ENCODE peak calls at places on chromosomes 4 and X, in seven cellular contexts. One of them, this sample, is unnamed. For H3K36me3, the result is how much of the 10 kb centered on the place peaks cover.

GRCh38 chrX:77446840-77447239 is 349 bp upstream of the FGF16 start:
- DNase-seq in ovary: peak
- DNase-seq in cardiac muscle cell: no peak
- DNase-seq in transverse colon: no peak
- DNase-seq in prostate gland: no peak
- DNase-seq in left lung: no peak
- DNase-seq in pancreas: no peak
- DNase-seq in this sample: no peak

GRCh38 chrX:45860450-45860849 is 659.8 kb upstream of the DIPK2B start:
- DNase-seq in ovary: no peak
- DNase-seq in cardiac muscle cell: no peak
- DNase-seq in pancreas: no peak
- DNase-seq in transverse colon: no peak
- DNase-seq in left lung: no peak
- DNase-seq in prostate gland: no peak
- DNase-seq in this sample: no peak

GRCh38 chr4:82777857-82778525 is 20.6 kb downstream of the SCD5 start:
- DNase-seq in cardiac muscle cell: no peak
- DNase-seq in transverse colon: no peak
- DNase-seq in pancreas: no peak
- DNase-seq in prostate gland: no peak
- DNase-seq in ovary: no peak
- DNase-seq in left lung: no peak
- DNase-seq in this sample: no peak

GRCh38 chrX:106619797-106620196 is 8.0 kb downstream of the RADX start:
- DNase-seq in prostate gland: no peak
- DNase-seq in cardiac muscle cell: peak
- DNase-seq in transverse colon: no peak
- DNase-seq in ovary: no peak
- DNase-seq in pancreas: no peak
- DNase-seq in left lung: no peak
- DNase-seq in this sample: no peak

GRCh38 chrX:12013220-12013619 is 125.1 kb upstream of the FRMPD4 start:
- DNase-seq in cardiac muscle cell: no peak
- DNase-seq in transverse colon: no peak
- DNase-seq in pancreas: no peak
- DNase-seq in ovary: no peak
- DNase-seq in prostate gland: no peak
- DNase-seq in left lung: no peak
- DNase-seq in this sample: peak

GRCh38 chrX:10239611-10240064 is 82.9 kb downstream of the CLCN4 start:
- DNase-seq in prostate gland: no peak
- DNase-seq in cardiac muscle cell: no peak
- DNase-seq in ovary: no peak
- DNase-seq in left lung: no peak
- DNase-seq in pancreas: no peak
- DNase-seq in transverse colon: no peak
- DNase-seq in this sample: peak

GRCh38 chr4:10716163-10716562 is 31.6 kb upstream of the CLNK start:
- DNase-seq in pancreas: no peak
- DNase-seq in cardiac muscle cell: no peak
- DNase-seq in transverse colon: no peak
- DNase-seq in ovary: no peak
- DNase-seq in left lung: no peak
- DNase-seq in prostate gland: no peak
- DNase-seq in this sample: no peak

GRCh38 chr4:76533314-76533713 is 98.3 kb downstream of the SHROOM3 start:
- DNase-seq in ovary: no peak
- DNase-seq in prostate gland: no peak
- DNase-seq in left lung: no peak
- DNase-seq in transverse colon: no peak
- DNase-seq in cardiac muscle cell: no peak
- DNase-seq in pancreas: no peak
- DNase-seq in this sample: no peak

GRCh38 chr4:184450045-184450444 is 24.3 kb downstream of the IRF2 start:
- DNase-seq in cardiac muscle cell: no peak
- DNase-seq in ovary: no peak
- DNase-seq in transverse colon: no peak
- DNase-seq in pancreas: no peak
- DNase-seq in prostate gland: no peak
- DNase-seq in left lung: no peak
- DNase-seq in this sample: peak

GRCh38 chrX:71671938-71672337 is 4.6 kb downstream of the LOC101059915 start:
- DNase-seq in ovary: no peak
- DNase-seq in prostate gland: no peak
- DNase-seq in left lung: peak
- DNase-seq in pancreas: no peak
- DNase-seq in transverse colon: no peak
- DNase-seq in cardiac muscle cell: no peak
- DNase-seq in this sample: no peak

GRCh38 chr4:138650917-138651564 is 364.5 kb upstream of the NOCT start:
- DNase-seq in ovary: no peak
- DNase-seq in transverse colon: no peak
- DNase-seq in left lung: no peak
- DNase-seq in prostate gland: no peak
- DNase-seq in cardiac muscle cell: no peak
- DNase-seq in pancreas: no peak
- DNase-seq in this sample: no peak

GRCh38 chr4:52788806-52789205 is 37.6 kb upstream of the ERVMER34-1 start:
- DNase-seq in prostate gland: no peak
- DNase-seq in ovary: no peak
- DNase-seq in left lung: no peak
- DNase-seq in cardiac muscle cell: no peak
- DNase-seq in transverse colon: no peak
- DNase-seq in pancreas: no peak
- DNase-seq in this sample: peak

GRCh38 chr4:163976588-163976987 is 482.1 kb downstream of the TMA16 start:
- DNase-seq in left lung: no peak
- DNase-seq in cardiac muscle cell: no peak
- DNase-seq in pancreas: no peak
- DNase-seq in prostate gland: no peak
- DNase-seq in transverse colon: no peak
- DNase-seq in ovary: no peak
- DNase-seq in this sample: no peak

GRCh38 chr4:37722000-37722638 is 35.9 kb upstream of the RELL1 start:
- DNase-seq in pancreas: no peak
- DNase-seq in prostate gland: no peak
- DNase-seq in ovary: no peak
- DNase-seq in cardiac muscle cell: no peak
- DNase-seq in transverse colon: no peak
- DNase-seq in left lung: no peak
- DNase-seq in this sample: no peak

GRCh38 chr4:78534286-78534955 is 17.1 kb upstream of the ANXA3 start:
- DNase-seq in left lung: no peak
- DNase-seq in cardiac muscle cell: no peak
- DNase-seq in transverse colon: no peak
- DNase-seq in prostate gland: no peak
- DNase-seq in ovary: no peak
- DNase-seq in pancreas: no peak
- DNase-seq in this sample: peak

GRCh38 chr4:137203601-137204000 is 328.7 kb downstream of the PCDH18 start:
- DNase-seq in transverse colon: no peak
- DNase-seq in ovary: no peak
- DNase-seq in pancreas: no peak
- DNase-seq in cardiac muscle cell: no peak
- DNase-seq in prostate gland: no peak
- DNase-seq in left lung: no peak
- DNase-seq in this sample: no peak

GRCh38 chr4:51820443-51820842 is 22.5 kb upstream of the DCUN1D4 start:
- DNase-seq in prostate gland: no peak
- DNase-seq in cardiac muscle cell: no peak
- DNase-seq in left lung: no peak
- DNase-seq in pancreas: no peak
- DNase-seq in ovary: no peak
- DNase-seq in transverse colon: no peak
- DNase-seq in this sample: no peak

GRCh38 chr4:183832776-183833450 is 72.2 kb upstream of the STOX2 start:
- DNase-seq in left lung: no peak
- DNase-seq in prostate gland: no peak
- DNase-seq in cardiac muscle cell: no peak
- DNase-seq in ovary: no peak
- DNase-seq in transverse colon: no peak
- DNase-seq in pancreas: no peak
- DNase-seq in this sample: no peak

GRCh38 chrX:2500091-2500680 is 590 bp downstream of the DHRSX start:
- DNase-seq in pancreas: peak
- DNase-seq in ovary: peak
- DNase-seq in transverse colon: peak
- DNase-seq in left lung: peak
- DNase-seq in cardiac muscle cell: peak
- DNase-seq in prostate gland: no peak
- DNase-seq in this sample: peak

GRCh38 chr4:120922390-120923200 is at the start of gene PRDM5:
- DNase-seq in cardiac muscle cell: peak
- DNase-seq in pancreas: peak
- DNase-seq in prostate gland: peak
- DNase-seq in transverse colon: peak
- DNase-seq in ovary: peak
- DNase-seq in left lung: peak
- DNase-seq in this sample: peak

GRCh38 chrX:39772057-39772832 is 325.5 kb downstream of the BCOR start:
- DNase-seq in left lung: no peak
- DNase-seq in cardiac muscle cell: peak
- DNase-seq in transverse colon: no peak
- DNase-seq in prostate gland: no peak
- DNase-seq in ovary: no peak
- DNase-seq in pancreas: no peak
- DNase-seq in this sample: no peak
- H3K4me3 ChIP-seq in left lung: no peak
- H3K4me3 ChIP-seq in cardiac muscle cell: no peak
- H3K4me3 ChIP-seq in transverse colon: no peak
- H3K4me3 ChIP-seq in prostate gland: no peak
- H3K4me3 ChIP-seq in ovary: no peak
- H3K4me3 ChIP-seq in pancreas: no peak
- H3K4me3 ChIP-seq in this sample: no peak

GRCh38 chr4:113968473-113968872 is 11.0 kb downstream of the ARSJ start:
- DNase-seq in ovary: no peak
- DNase-seq in cardiac muscle cell: no peak
- DNase-seq in prostate gland: no peak
- DNase-seq in left lung: no peak
- DNase-seq in pancreas: no peak
- DNase-seq in transverse colon: no peak
- DNase-seq in this sample: no peak
- H3K36me3 ChIP-seq in ovary: under half
- H3K36me3 ChIP-seq in cardiac muscle cell: under half
- H3K36me3 ChIP-seq in prostate gland: under half
- H3K36me3 ChIP-seq in left lung: under half
- H3K36me3 ChIP-seq in pancreas: under half
- H3K36me3 ChIP-seq in transverse colon: under half
- H3K36me3 ChIP-seq in this sample: half or more

GRCh38 chr4:15694431-15694830 is 8.4 kb upstream of the BST1 start:
- DNase-seq in transverse colon: no peak
- DNase-seq in pancreas: no peak
- DNase-seq in left lung: no peak
- DNase-seq in cardiac muscle cell: no peak
- DNase-seq in ovary: no peak
- DNase-seq in prostate gland: no peak
- DNase-seq in this sample: no peak

GRCh38 chr4:15691346-15692140 is 9.9 kb downstream of the FAM200B start:
- DNase-seq in prostate gland: no peak
- DNase-seq in ovary: no peak
- DNase-seq in cardiac muscle cell: no peak
- DNase-seq in pancreas: no peak
- DNase-seq in left lung: no peak
- DNase-seq in transverse colon: no peak
- DNase-seq in this sample: peak

GRCh38 chr4:15689540-15689939 is 7.9 kb downstream of the FAM200B start:
- DNase-seq in cardiac muscle cell: no peak
- DNase-seq in transverse colon: no peak
- DNase-seq in ovary: no peak
- DNase-seq in prostate gland: no peak
- DNase-seq in left lung: no peak
- DNase-seq in pancreas: no peak
- DNase-seq in this sample: no peak

GRCh38 chr4:15688056-15688455 is 6.4 kb downstream of the FAM200B start:
- DNase-seq in ovary: no peak
- DNase-seq in pancreas: no peak
- DNase-seq in left lung: no peak
- DNase-seq in transverse colon: no peak
- DNase-seq in prostate gland: no peak
- DNase-seq in cardiac muscle cell: no peak
- DNase-seq in this sample: no peak

DNA sequence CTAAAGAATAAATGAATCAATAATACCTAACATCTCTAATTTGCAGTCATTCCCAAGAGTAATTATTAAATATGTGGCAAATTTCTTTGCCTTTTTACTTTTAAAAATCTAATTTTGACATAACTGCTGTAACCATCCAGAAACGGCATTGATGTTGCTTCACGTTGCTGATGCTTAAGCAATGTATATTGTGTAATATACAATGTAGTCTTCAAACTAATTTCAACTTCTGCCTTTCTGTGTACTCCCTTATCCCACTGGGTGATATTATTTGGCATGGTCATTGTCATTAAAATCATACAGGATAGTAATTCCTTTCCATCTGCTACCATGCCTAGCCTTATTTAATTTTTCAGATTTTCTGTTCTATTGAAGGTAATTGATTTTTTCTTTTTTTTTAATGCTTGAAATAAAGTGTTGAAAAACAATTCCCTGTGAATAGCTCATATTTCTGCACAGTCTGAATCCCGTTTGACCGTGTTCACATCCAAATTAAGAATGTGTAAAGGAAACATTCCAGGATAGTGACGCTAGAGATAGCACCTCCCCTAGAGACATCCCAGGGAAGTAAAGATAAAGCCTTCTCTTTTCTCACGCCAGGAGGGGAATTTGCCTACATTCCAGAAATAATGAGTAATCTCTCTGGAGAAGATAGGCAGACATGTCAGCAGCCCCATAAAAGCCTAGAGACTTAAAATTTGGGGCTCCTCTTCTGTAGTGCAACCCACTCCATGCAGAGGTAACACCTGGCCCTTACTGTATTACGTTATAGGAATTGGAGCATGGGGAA is 8.6 kb downstream of the FAM200B start:
- DNase-seq in transverse colon: no peak
- DNase-seq in pancreas: no peak
- DNase-seq in cardiac muscle cell: no peak
- DNase-seq in left lung: no peak
- DNase-seq in ovary: no peak
- DNase-seq in prostate gland: no peak
- DNase-seq in this sample: peak
- H3K27ac ChIP-seq in transverse colon: no peak
- H3K27ac ChIP-seq in pancreas: no peak
- H3K27ac ChIP-seq in cardiac muscle cell: peak
- H3K27ac ChIP-seq in left lung: peak
- H3K27ac ChIP-seq in ovary: no peak
- H3K27ac ChIP-seq in prostate gland: no peak
- H3K27ac ChIP-seq in this sample: peak

GRCh38 chrX:133984857-133985163 is 584 bp downstream of the GPC3 start:
- DNase-seq in ovary: no peak
- DNase-seq in left lung: no peak
- DNase-seq in cardiac muscle cell: no peak
- DNase-seq in prostate gland: no peak
- DNase-seq in transverse colon: no peak
- DNase-seq in pancreas: peak
- DNase-seq in this sample: no peak
- H3K4me3 ChIP-seq in ovary: peak
- H3K4me3 ChIP-seq in left lung: peak
- H3K4me3 ChIP-seq in cardiac muscle cell: peak
- H3K4me3 ChIP-seq in prostate gland: no peak
- H3K4me3 ChIP-seq in transverse colon: no peak
- H3K4me3 ChIP-seq in pancreas: no peak
- H3K4me3 ChIP-seq in this sample: no peak